ENCODE peak calls at places on chromosome 10, in seven cellular contexts. C, S, A, F, T, Q and W are unnamed samples.

GRCh38 chr10:13105184-13105583 is 5.2 kb downstream of the OPTN start:
- DNase-seq in C (no peak), S (no peak), A (peak), F (no peak), T (no peak), Q (no peak), W (peak)

GRCh38 chr10:73414230-73414981 is 548 bp upstream of the ANXA7 start:
- DNase-seq in C (no peak), S (no peak), A (no peak), F (no peak), T (no peak), Q (no peak), W (no peak)

GRCh38 chr10:12191715-12192114 is 4.0 kb downstream of the NUDT5 start:
- DNase-seq in C (no peak), S (no peak), A (no peak), F (no peak), T (no peak), Q (no peak), W (peak)

GRCh38 chr10:94403034-94403822 is 887 bp downstream of the TBC1D12 start:
- DNase-seq in C (peak), S (peak), A (peak), F (peak), T (peak), Q (peak), W (peak)

GRCh38 chr10:112721080-112721698 is 228.9 kb upstream of the TCF7L2 start:
- DNase-seq in C (no peak), S (no peak), A (peak), F (no peak), T (no peak), Q (peak), W (peak)

GRCh38 chr10:81733547-81733946 is 141.4 kb upstream of the NRG3 start:
- DNase-seq in C (no peak), S (peak), A (no peak), F (no peak), T (no peak), Q (no peak), W (no peak)

GRCh38 chr10:35340975-35341374 is 4.7 kb downstream of the CCNY start:
- DNase-seq in C (no peak), S (no peak), A (no peak), F (no peak), T (no peak), Q (no peak), W (no peak)

GRCh38 chr10:120746016-120746755 is 105.0 kb upstream of the WDR11 start:
- DNase-seq in C (no peak), S (no peak), A (no peak), F (no peak), T (no peak), Q (no peak), W (no peak)

GRCh38 chr10:66349726-66350125 is 576.1 kb upstream of the LRRTM3 start:
- DNase-seq in C (no peak), S (no peak), A (no peak), F (no peak), T (no peak), Q (no peak), W (no peak)

GRCh38 chr10:114694735-114695134 is 36.7 kb upstream of the ABLIM1 start:
- DNase-seq in C (peak), S (no peak), A (no peak), F (no peak), T (no peak), Q (no peak), W (peak)

GRCh38 chr10:59854571-59854970 is 51.8 kb downstream of the CCDC6 start:
- DNase-seq in C (no peak), S (no peak), A (no peak), F (no peak), T (no peak), Q (no peak), W (no peak)

GRCh38 chr10:97533888-97534287 is 35.2 kb downstream of the UBTD1 start:
- DNase-seq in C (no peak), S (no peak), A (no peak), F (no peak), T (no peak), Q (no peak), W (no peak)

GRCh38 chr10:129467346-129468119 is 492 bp downstream of the MGMT start:
- DNase-seq in C (no peak), S (no peak), A (peak), F (peak), T (no peak), Q (peak), W (peak)

GRCh38 chr10:125154529-125154928 is 5.8 kb downstream of the CTBP2 start:
- DNase-seq in C (no peak), S (no peak), A (no peak), F (no peak), T (no peak), Q (no peak), W (peak)

GRCh38 chr10:2920638-2921037 is 146.7 kb upstream of the PFKP start:
- DNase-seq in C (peak), S (no peak), A (no peak), F (no peak), T (no peak), Q (no peak), W (no peak)

GRCh38 chr10:126407831-126408230 is 19.6 kb upstream of the ADAM12 start:
- DNase-seq in C (no peak), S (no peak), A (peak), F (no peak), T (no peak), Q (no peak), W (no peak)

GRCh38 chr10:97921581-97922377 is 72.1 kb downstream of the GOLGA7B start:
- DNase-seq in C (no peak), S (no peak), A (peak), F (peak), T (no peak), Q (peak), W (no peak)

GRCh38 chr10:124298891-124299290 is 119.8 kb downstream of the OAT start:
- DNase-seq in C (peak), S (no peak), A (no peak), F (no peak), T (no peak), Q (no peak), W (no peak)

GRCh38 chr10:11451640-11452260 is 159.7 kb downstream of the USP6NL start:
- DNase-seq in C (no peak), S (no peak), A (no peak), F (no peak), T (no peak), Q (no peak), W (no peak)

GRCh38 chr10:14184841-14185500 is 145.8 kb downstream of the FRMD4A start:
- DNase-seq in C (peak), S (no peak), A (no peak), F (no peak), T (no peak), Q (no peak), W (peak)

GRCh38 chr10:72109619-72110215 is 21.4 kb upstream of the SPOCK2 start:
- DNase-seq in C (no peak), S (no peak), A (no peak), F (no peak), T (no peak), Q (no peak), W (no peak)

GRCh38 chr10:132022241-132022640 is 40.5 kb upstream of the BNIP3 start:
- DNase-seq in C (no peak), S (no peak), A (no peak), F (no peak), T (no peak), Q (no peak), W (no peak)

GRCh38 chr10:76643465-76643864 is 994.1 kb downstream of the KCNMA1 start:
- DNase-seq in C (no peak), S (no peak), A (no peak), F (no peak), T (no peak), Q (no peak), W (no peak)

GRCh38 chr10:72574636-72575035 is 51.2 kb downstream of the MICU1 start:
- DNase-seq in C (no peak), S (no peak), A (no peak), F (no peak), T (no peak), Q (no peak), W (no peak)

GRCh38 chr10:24496066-24496465 is 227.6 kb downstream of the ARHGAP21 start:
- DNase-seq in C (no peak), S (no peak), A (no peak), F (no peak), T (no peak), Q (no peak), W (no peak)

GRCh38 chr10:104330168-104331117 is 7.8 kb downstream of the ITPRIP start:
- DNase-seq in C (peak), S (no peak), A (peak), F (no peak), T (peak), Q (peak), W (peak)

GRCh38 chr10:97796651-97797050 is 24.9 kb upstream of the SFRP5 start:
- DNase-seq in C (no peak), S (no peak), A (no peak), F (no peak), T (no peak), Q (no peak), W (no peak)

GRCh38 chr10:127979017-127979416 is 72.1 kb downstream of the PTPRE start:
- DNase-seq in C (no peak), S (no peak), A (no peak), F (no peak), T (no peak), Q (no peak), W (no peak)

GRCh38 chr10:106435081-106435480 is 729.4 kb downstream of the SORCS1 start:
- DNase-seq in C (no peak), S (no peak), A (no peak), F (no peak), T (no peak), Q (no peak), W (no peak)

GRCh38 chr10:80814147-80814652 is 276.5 kb downstream of the SH2D4B start:
- DNase-seq in C (no peak), S (no peak), A (no peak), F (no peak), T (no peak), Q (no peak), W (no peak)

GRCh38 chr10:95333997-95334792 is 43.4 kb upstream of the PDLIM1 start:
- DNase-seq in C (no peak), S (no peak), A (peak), F (peak), T (peak), Q (peak), W (peak)

GRCh38 chr10:4397337-4397736 is 428.7 kb upstream of the AKR1E2 start:
- DNase-seq in C (no peak), S (no peak), A (no peak), F (no peak), T (no peak), Q (no peak), W (no peak)

GRCh38 chr10:101238732-101239105 is 9.5 kb upstream of the LBX1 start:
- DNase-seq in C (peak), S (no peak), A (no peak), F (no peak), T (no peak), Q (no peak), W (no peak)

GRCh38 chr10:87860156-87860795 is 3.1 kb downstream of the KLLN start:
- DNase-seq in C (peak), S (no peak), A (peak), F (no peak), T (peak), Q (peak), W (peak)
- H3K4me3 ChIP-seq in C (no peak), S (no peak), A (no peak), F (no peak), T (no peak), Q (no peak), W (no peak)

GRCh38 chr10:78821052-78821451 is 247.7 kb upstream of the ZMIZ1 start:
- DNase-seq in C (no peak), S (no peak), A (no peak), F (no peak), T (no peak), Q (no peak), W (no peak)
- TF ChIP-seq CTCF in C (no peak), S (no peak), A (no peak), F (no peak), T (no peak), Q (no peak), W (no peak)

GRCh38 chr10:29748109-29748650 is 113.4 kb upstream of the SVIL start:
- DNase-seq in C (no peak), S (no peak), A (no peak), F (no peak), T (no peak), Q (no peak), W (peak)
- H3K4me3 ChIP-seq in C (no peak), S (no peak), A (no peak), F (no peak), T (no peak), Q (no peak), W (no peak)

GRCh38 chr10:57333880-57334279 is 933.8 kb downstream of the IPMK start:
- DNase-seq in C (no peak), S (no peak), A (no peak), F (no peak), T (no peak), Q (no peak), W (no peak)
- TF ChIP-seq CTCF in C (peak), S (no peak), A (no peak), F (no peak), T (no peak), Q (no peak), W (no peak)

DNA sequence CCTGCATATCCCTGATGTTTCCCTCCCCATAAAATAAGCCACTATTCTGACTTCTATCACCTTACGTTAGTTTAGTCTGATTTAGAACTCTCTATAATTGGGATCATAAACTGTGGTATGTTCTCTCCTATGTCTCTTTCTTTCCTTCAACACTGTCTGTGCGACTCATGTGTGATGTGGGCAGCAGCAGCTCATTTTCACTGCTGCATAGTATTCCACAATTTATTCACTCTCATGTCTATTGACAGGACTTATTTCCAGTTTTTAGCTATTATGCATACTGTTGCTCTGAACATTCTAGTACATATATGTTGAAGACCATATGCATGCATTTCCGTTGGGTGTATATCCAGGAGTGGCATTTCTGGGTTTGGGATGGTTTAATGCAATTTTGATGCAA is 87.7 kb upstream of the PCBD1 start:
- DNase-seq in C (no peak), S (no peak), A (no peak), F (no peak), T (no peak), Q (no peak), W (no peak)
- H3K4me3 ChIP-seq in C (no peak), S (no peak), A (no peak), F (no peak), T (no peak), Q (no peak), W (no peak)

GRCh38 chr10:122051609-122052385 is 62.8 kb downstream of the TACC2 start:
- DNase-seq in C (peak), S (peak), A (peak), F (peak), T (peak), Q (peak), W (peak)
- TF ChIP-seq CTCF in C (peak), S (peak), A (peak), F (peak), T (peak), Q (peak), W (peak)